ENCODE peak calls at places on chromosome 2, in ten cellular contexts. Q, M, Y, C, L, X, G, S, H and R are unnamed samples.

GRCh38 chr2:72988726-72989273 is 71.5 kb downstream of the EMX1 start:
- DNase-seq in Q (no peak), M (no peak), Y (no peak), C (no peak), L (no peak), X (no peak), G (no peak), S (no peak), H (no peak), R (no peak)

GRCh38 chr2:12661472-12661871 is 55.3 kb upstream of the TRIB2 start:
- DNase-seq in Q (no peak), M (no peak), Y (no peak), C (no peak), L (no peak), X (no peak), G (no peak), S (no peak), H (no peak), R (peak)

GRCh38 chr2:121722479-121722878 is 14.2 kb downstream of the NIFK start:
- DNase-seq in Q (peak), M (no peak), Y (no peak), C (no peak), L (no peak), X (no peak), G (no peak), S (no peak), H (no peak), R (peak)

GRCh38 chr2:23934296-23934695 is 6.0 kb upstream of the UBXN2A start:
- DNase-seq in Q (no peak), M (no peak), Y (no peak), C (no peak), L (no peak), X (no peak), G (no peak), S (no peak), H (no peak), R (no peak)

GRCh38 chr2:42618972-42619371 is 50.5 kb downstream of the MTA3 start:
- DNase-seq in Q (peak), M (no peak), Y (no peak), C (no peak), L (no peak), X (no peak), G (no peak), S (no peak), H (no peak), R (peak)

GRCh38 chr2:24842081-24843050 is 49.1 kb downstream of the CENPO start:
- DNase-seq in Q (no peak), M (no peak), Y (no peak), C (no peak), L (no peak), X (no peak), G (no peak), S (no peak), H (no peak), R (no peak)

GRCh38 chr2:1314254-1314653 is 99.0 kb upstream of the TPO start:
- DNase-seq in Q (no peak), M (no peak), Y (no peak), C (no peak), L (no peak), X (no peak), G (no peak), S (no peak), H (no peak), R (no peak)

GRCh38 chr2:112433932-112434730 is 686 bp upstream of the RGPD8 start:
- DNase-seq in Q (no peak), M (no peak), Y (no peak), C (no peak), L (no peak), X (no peak), G (peak), S (no peak), H (peak), R (no peak)

GRCh38 chr2:70566906-70567305 is 13.3 kb upstream of the TGFA start:
- DNase-seq in Q (no peak), M (no peak), Y (no peak), C (no peak), L (no peak), X (no peak), G (no peak), S (no peak), H (no peak), R (no peak)

GRCh38 chr2:30612371-30612770 is 165.3 kb downstream of the LCLAT1 start:
- DNase-seq in Q (no peak), M (no peak), Y (no peak), C (no peak), L (no peak), X (no peak), G (no peak), S (no peak), H (no peak), R (no peak)